ENCODE peak calls at places on chromosomes 13 and 19, in four cellular contexts. V is T-helper 2 cell, O is mesothelial cell of epicardium, Z is HS-27A. K is an unnamed sample.

GRCh38 chr19:54448037-54448773 is 794 bp upstream of the LENG8 start:
- DNase-seq in V (no peak), O (no peak), Z (no peak), K (no peak)

GRCh38 chr13:31706105-31706504 is 33.2 kb upstream of the RXFP2 start:
- DNase-seq in V (no peak), O (no peak), Z (no peak), K (no peak)

GRCh38 chr19:33303791-33304759 is 1.7 kb upstream of the CEBPA start:
- DNase-seq in V (no peak), O (no peak), Z (no peak), K (no peak)

GRCh38 chr19:57672466-57672865 is 3.7 kb downstream of the ZSCAN4 start:
- DNase-seq in V (no peak), O (no peak), Z (no peak), K (no peak)

GRCh38 chr13:46334008-46334407 is 53.0 kb downstream of the RUBCNL start:
- DNase-seq in V (no peak), O (no peak), Z (no peak), K (no peak)

GRCh38 chr19:39264306-39265290 is 3.6 kb upstream of the IFNL2 start:
- DNase-seq in V (no peak), O (peak; percentile 24), Z (no peak), K (no peak)

GRCh38 chr19:45424191-45425058 is 708 bp upstream of the ERCC1 start:
- DNase-seq in V (no peak), O (no peak), Z (peak; percentile 94), K (no peak)

GRCh38 chr19:48636859-48637448 is at the start of gene DBP:
- DNase-seq in V (no peak), O (no peak), Z (no peak), K (no peak)

GRCh38 chr13:74930402-74931165 is 551.4 kb downstream of the TBC1D4 start:
- DNase-seq in V (no peak), O (no peak), Z (peak; percentile 9), K (no peak)

GRCh38 chr13:35888327-35888940 is 242.7 kb downstream of the DCLK1 start:
- DNase-seq in V (no peak), O (no peak), Z (no peak), K (no peak)

GRCh38 chr19:33312065-33312464 is 9.7 kb upstream of the CEBPA start:
- DNase-seq in V (no peak), O (no peak), Z (no peak), K (no peak)

GRCh38 chr13:26920614-26921355 is 160.2 kb upstream of the GPR12 start:
- DNase-seq in V (no peak), O (no peak), Z (no peak), K (no peak)

GRCh38 chr19:8643860-8644653 is 13.6 kb downstream of the NFILZ start:
- DNase-seq in V (no peak), O (no peak), Z (no peak), K (no peak)

GRCh38 chr19:35261356-35262100 is 7.2 kb upstream of the USF2 start:
- DNase-seq in V (no peak), O (no peak), Z (no peak), K (no peak)

GRCh38 chr13:21695536-21695935 is 24.7 kb downstream of the FGF9 start:
- DNase-seq in V (no peak), O (no peak), Z (no peak), K (no peak)

GRCh38 chr19:31908486-31909255 is 436.7 kb upstream of the ZNF507 start:
- DNase-seq in V (no peak), O (no peak), Z (no peak), K (no peak)

GRCh38 chr13:75505327-75505726 is 23.4 kb upstream of the TBC1D4 start:
- DNase-seq in V (no peak), O (no peak), Z (no peak), K (no peak)

GRCh38 chr19:7597689-7598088 is 2.0 kb downstream of the CAMSAP3 start:
- DNase-seq in V (no peak), O (no peak), Z (no peak), K (no peak)

GRCh38 chr19:28615546-28615916 is 597.4 kb downstream of the UQCRFS1 start:
- DNase-seq in V (no peak), O (no peak), Z (no peak), K (no peak)

GRCh38 chr19:55550321-55550650 is 4.9 kb upstream of the SBK3 start:
- DNase-seq in V (no peak), O (no peak), Z (peak; percentile 54), K (no peak)

GRCh38 chr13:74306496-74306895 is 172.3 kb upstream of the KLF12 start:
- DNase-seq in V (no peak), O (no peak), Z (no peak), K (no peak)

GRCh38 chr13:114043421-114044053 is 69.7 kb upstream of the C13orf46 start:
- DNase-seq in V (no peak), O (no peak), Z (no peak), K (no peak)

GRCh38 chr13:82569581-82569980 is 1312.7 kb downstream of the SLITRK1 start:
- DNase-seq in V (no peak), O (no peak), Z (no peak), K (no peak)

GRCh38 chr19:14505488-14506239 is 9.7 kb upstream of the GIPC1 start:
- DNase-seq in V (peak; percentile 61), O (peak; percentile 54), Z (peak; percentile 90), K (peak; percentile 56)

GRCh38 chr13:38363219-38363618 is 13.6 kb downstream of the UFM1 start:
- DNase-seq in V (no peak), O (no peak), Z (no peak), K (no peak)

GRCh38 chr13:111008351-111008750 is 93.5 kb upstream of the ANKRD10 start:
- DNase-seq in V (no peak), O (no peak), Z (no peak), K (no peak)

GRCh38 chr19:32823747-32824102 is 45.8 kb downstream of the SLC7A9 start:
- DNase-seq in V (no peak), O (no peak), Z (no peak), K (no peak)

GRCh38 chr19:33688657-33688992 is 66.9 kb downstream of the CHST8 start:
- DNase-seq in V (no peak), O (no peak), Z (no peak), K (no peak)

GRCh38 chr13:68727165-68727564 is 1380.5 kb upstream of the ATXN8OS start:
- DNase-seq in V (no peak), O (no peak), Z (no peak), K (no peak)

GRCh38 chr19:9947441-9947840 is 11.1 kb upstream of the OLFM2 start:
- DNase-seq in V (no peak), O (no peak), Z (no peak), K (no peak)

GRCh38 chr19:56273563-56274117 is 1.1 kb downstream of the EDDM13 start:
- DNase-seq in V (no peak), O (no peak), Z (no peak), K (no peak)

GRCh38 chr19:52922841-52923781 is at the start of gene ZNF888:
- DNase-seq in V (peak; percentile 68), O (peak; percentile 87), Z (peak; percentile 80), K (peak; percentile 85)

K was measured in progenitor cell of endocrine pancreas.